ENCODE peak calls at places on chromosome 22, in seven cellular contexts. G, Q, P, T, W, B and O are unnamed samples.

GRCh38 chr22:43375951-43376455 is 32.8 kb upstream of the SCUBE1 start:
- DNase-seq in G (no peak), Q (peak; percentile 5), P (no peak), T (no peak), W (no peak), B (no peak), O (no peak)

GRCh38 chr22:50672041-50672440 is 582 bp upstream of the SHANK3 start:
- DNase-seq in G (no peak), Q (no peak), P (no peak), T (no peak), W (no peak), B (no peak), O (peak; percentile 80)

GRCh38 chr22:40243891-40244290 is 66.2 kb downstream of the TNRC6B start:
- DNase-seq in G (no peak), Q (no peak), P (no peak), T (no peak), W (no peak), B (no peak), O (no peak)

GRCh38 chr22:35488513-35488912 is 52.1 kb upstream of the RASD2 start:
- DNase-seq in G (no peak), Q (no peak), P (no peak), T (no peak), W (no peak), B (no peak), O (no peak)

GRCh38 chr22:32120603-32121002 is 38.5 kb downstream of the C22orf42 start:
- DNase-seq in G (no peak), Q (no peak), P (no peak), T (no peak), W (no peak), B (no peak), O (peak; percentile 34)

GRCh38 chr22:36344106-36344827 is 43.5 kb downstream of the MYH9 start:
- DNase-seq in G (no peak), Q (no peak), P (no peak), T (no peak), W (no peak), B (no peak), O (peak; percentile 59)

GRCh38 chr22:48099671-48100070 is 1337.2 kb downstream of the TBC1D22A start:
- DNase-seq in G (no peak), Q (no peak), P (no peak), T (no peak), W (no peak), B (no peak), O (no peak)

GRCh38 chr22:38921126-38921525 is 36.3 kb upstream of the APOBEC3A start:
- DNase-seq in G (no peak), Q (no peak), P (no peak), T (no peak), W (peak; percentile 40), B (no peak), O (no peak)

GRCh38 chr22:27045103-27045940 is 387.9 kb downstream of the MIAT start:
- DNase-seq in G (no peak), Q (peak; percentile 57), P (no peak), T (peak; percentile 27), W (no peak), B (no peak), O (no peak)

GRCh38 chr22:30159561-30160353 is 79.5 kb downstream of the HORMAD2 start:
- DNase-seq in G (peak; percentile 48), Q (peak; percentile 84), P (no peak), T (peak; percentile 86), W (no peak), B (no peak), O (peak; percentile 55)

GRCh38 chr22:40679249-40679963 is at the start of gene MCHR1:
- DNase-seq in G (no peak), Q (no peak), P (no peak), T (no peak), W (no peak), B (no peak), O (no peak)

GRCh38 chr22:49664371-49664881 is 163.2 kb downstream of the BRD1 start:
- DNase-seq in G (no peak), Q (no peak), P (no peak), T (no peak), W (no peak), B (no peak), O (peak; percentile 65)

GRCh38 chr22:42962295-42963230 is 52.4 kb downstream of the PACSIN2 start:
- DNase-seq in G (no peak), Q (peak; percentile 59), P (no peak), T (peak; percentile 50), W (peak; percentile 67), B (no peak), O (no peak)

GRCh38 chr22:31935961-31936635 is 8.2 kb upstream of the YWHAH start:
- DNase-seq in G (no peak), Q (no peak), P (no peak), T (no peak), W (no peak), B (no peak), O (no peak)

GRCh38 chr22:41800348-41801146 is at the start of gene CCDC134:
- DNase-seq in G (peak; percentile 94), Q (peak; percentile 71), P (peak; percentile 89), T (peak; percentile 95), W (peak; percentile 88), B (peak; percentile 95), O (peak; percentile 99)

GRCh38 chr22:30301995-30302809 is 12.9 kb upstream of the CASTOR1 start:
- DNase-seq in G (no peak), Q (peak; percentile 85), P (no peak), T (peak; percentile 92), W (no peak), B (no peak), O (no peak)

GRCh38 chr22:42801537-42802165 is 55.4 kb downstream of the ARFGAP3 start:
- DNase-seq in G (no peak), Q (no peak), P (no peak), T (no peak), W (no peak), B (no peak), O (no peak)

GRCh38 chr22:29044657-29045176 is 16.9 kb downstream of the C22orf31 start:
- DNase-seq in G (no peak), Q (peak; percentile 77), P (no peak), T (peak; percentile 78), W (no peak), B (no peak), O (peak; percentile 94)

GRCh38 chr22:50056214-50056972 is 1.7 kb downstream of the TTLL8 start:
- DNase-seq in G (no peak), Q (no peak), P (no peak), T (no peak), W (no peak), B (no peak), O (no peak)

GRCh38 chr22:20109411-20110358 is 6.2 kb upstream of the RANBP1 start:
- DNase-seq in G (no peak), Q (no peak), P (no peak), T (no peak), W (peak; percentile 28), B (no peak), O (peak; percentile 55)

GRCh38 chr22:20111689-20112622 is 3.9 kb upstream of the RANBP1 start:
- DNase-seq in G (no peak), Q (no peak), P (no peak), T (no peak), W (no peak), B (no peak), O (peak; percentile 85)

GRCh38 chr22:20112623-20113511 is 3.0 kb upstream of the RANBP1 start:
- DNase-seq in G (no peak), Q (no peak), P (no peak), T (no peak), W (no peak), B (no peak), O (peak; percentile 79)

GRCh38 chr22:20110359-20110985 is 5.4 kb upstream of the RANBP1 start:
- DNase-seq in G (no peak), Q (no peak), P (no peak), T (no peak), W (no peak), B (no peak), O (peak; percentile 83)

DNA sequence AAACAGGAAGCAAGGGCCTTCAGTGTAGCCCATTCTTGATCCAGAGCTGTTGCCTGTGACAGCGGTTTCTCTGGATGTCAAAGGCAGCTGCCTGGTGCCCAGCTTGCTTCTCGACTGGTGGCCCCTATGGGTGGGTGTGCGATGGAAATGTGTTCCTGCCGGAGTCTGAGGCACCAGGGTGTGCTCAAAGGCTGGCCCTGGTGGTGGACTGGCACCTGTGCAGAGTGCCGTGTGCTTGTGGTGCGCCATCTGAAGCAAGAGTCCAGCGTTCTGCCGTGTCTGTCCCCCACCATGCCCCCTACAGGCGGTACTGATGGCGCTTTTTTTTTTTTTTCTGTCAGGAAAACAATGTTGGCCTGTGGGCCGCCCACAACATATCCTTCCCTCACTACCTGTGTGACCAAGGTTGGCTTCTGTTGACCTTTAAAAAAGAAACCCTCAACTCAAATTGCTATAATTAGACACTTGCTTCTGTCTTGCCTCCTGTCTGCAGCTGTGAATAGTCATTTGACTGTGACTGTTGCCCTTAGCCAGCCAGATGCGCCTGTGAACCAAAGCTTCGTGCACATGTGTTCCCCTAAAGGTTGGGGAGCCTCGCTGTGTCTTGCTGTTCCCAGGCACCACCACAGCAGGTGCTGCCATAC is 4.7 kb upstream of the RANBP1 start:
- DNase-seq in G (peak; percentile 37), Q (no peak), P (no peak), T (peak; percentile 17), W (peak; percentile 40), B (no peak), O (peak; percentile 94)
- H3K4me3 ChIP-seq in G (no peak overlapping the region), Q (no peak overlapping the region), P (no peak overlapping the region), T (no peak overlapping the region), W (no peak overlapping the region), B (no peak overlapping the region), O (no peak overlapping the region)

GRCh38 chr22:19638282-19639015 is 75.9 kb upstream of the SEPTIN5 start:
- DNase-seq in G (no peak), Q (no peak), P (no peak), T (no peak), W (peak; percentile 14), B (no peak), O (no peak)
- H3K4me3 ChIP-seq in G (no peak overlapping the region), Q (no peak overlapping the region), P (no peak overlapping the region), T (no peak overlapping the region), W (no peak overlapping the region), B (no peak overlapping the region), O (no peak overlapping the region)

GRCh38 chr22:33299245-33299956 is 241.2 kb upstream of the SYN3 start:
- DNase-seq in G (no peak), Q (no peak), P (no peak), T (no peak), W (no peak), B (no peak), O (no peak)
- H3K4me3 ChIP-seq in G (no peak overlapping the region), Q (no peak overlapping the region), P (no peak overlapping the region), T (no peak overlapping the region), W (no peak overlapping the region), B (no peak overlapping the region), O (no peak overlapping the region)

GRCh38 chr22:20427945-20428417 is 9.6 kb downstream of the SCARF2 start:
- DNase-seq in G (no peak), Q (no peak), P (no peak), T (no peak), W (no peak), B (no peak), O (peak; percentile 86)

GRCh38 chr22:20427104-20427944 is 10.3 kb downstream of the SCARF2 start:
- DNase-seq in G (no peak), Q (no peak), P (no peak), T (no peak), W (no peak), B (no peak), O (peak; percentile 84)

GRCh38 chr22:20424553-20424936 is 13.1 kb downstream of the SCARF2 start:
- DNase-seq in G (no peak), Q (no peak), P (no peak), T (no peak), W (no peak), B (no peak), O (peak; percentile 92)

GRCh38 chr22:20424937-20425587 is 12.6 kb downstream of the SCARF2 start:
- DNase-seq in G (no peak), Q (no peak), P (no peak), T (no peak), W (no peak), B (no peak), O (peak; percentile 97)

GRCh38 chr22:20425821-20426615 is 11.6 kb downstream of the SCARF2 start:
- DNase-seq in G (no peak), Q (no peak), P (no peak), T (no peak), W (no peak), B (no peak), O (peak; percentile 92)
- H3K4me3 ChIP-seq in G (no peak overlapping the region), Q (no peak overlapping the region), P (no peak overlapping the region), T (no peak overlapping the region), W (no peak overlapping the region), B (peak overlapping the region; percentile 20), O (no peak overlapping the region)